ENCODE peak calls at places on chromosomes 5 and 9, in four cellular contexts. A is effector memory CD4-positive, alpha-beta T cell; D is 8988T; R is activated CD4-positive, alpha-beta T cell treated with anti-CD3 and anti-CD28 coated beads, Interleukin-2, amount 50 U/mL, for 48 hours. V is an unnamed sample.
A peak's percentile ranks its signal among the peaks of the same experiment; 100 is the strongest.

GRCh38 chr9:126523621-126524111 is 90.1 kb upstream of the LMX1B start:
- DNase-seq in A (peak; percentile 18), R (peak; percentile 56), D (no peak), V (no peak)

GRCh38 chr5:66805514-66806430 is 209.6 kb downstream of the MAST4 start:
- DNase-seq in D (no peak), R (no peak), A (no peak), V (no peak)

GRCh38 chr9:33737811-33738606 is 57.4 kb upstream of the PRSS3 start:
- DNase-seq in D (no peak), R (no peak), A (no peak), V (no peak)

GRCh38 chr9:38434833-38435232 is 10.6 kb upstream of the IGFBPL1 start:
- DNase-seq in D (no peak), R (no peak), A (no peak), V (no peak)

GRCh38 chr9:91036826-91037510 is 235.3 kb downstream of the SYK start:
- DNase-seq in A (peak; percentile 13), R (peak; percentile 74), D (peak; percentile 61), V (no peak)

GRCh38 chr9:116547729-116548426 is 139.2 kb upstream of the TRIM32 start:
- DNase-seq in R (no peak), A (no peak), D (no peak), V (no peak)

GRCh38 chr5:71939452-71939932 is 167.8 kb upstream of the MAP1B start:
- DNase-seq in R (no peak), A (no peak), D (no peak), V (no peak)

GRCh38 chr5:134145779-134146581 is 30.8 kb downstream of the SKP1 start:
- DNase-seq in D (no peak), R (peak; percentile 90), A (peak; percentile 66), V (peak; percentile 69)

GRCh38 chr9:133967024-133967741 is 24.9 kb downstream of the VAV2 start:
- DNase-seq in A (no peak), D (no peak), R (no peak), V (no peak)